ENCODE peak calls at places on chromosomes 13 and 19, in seven cellular contexts. One of them, this sample, is unnamed.
A peak's percentile ranks its signal among the peaks of the same experiment; 100 is the strongest.

GRCh38 chr13:113648218-113648615 is 9.8 kb downstream of the ATP4B start:
- DNase-seq in fibroblast of mammary gland: no peak
- DNase-seq in tibial artery: peak; percentile 62
- DNase-seq in Caco-2: no peak
- DNase-seq in CD8-positive, alpha-beta T cell: no peak
- DNase-seq in thoracic aorta: no peak
- DNase-seq in stomach: peak; percentile 25
- DNase-seq in this sample: no peak

GRCh38 chr19:39310558-39311311 is 9.9 kb downstream of the LRFN1 start:
- DNase-seq in fibroblast of mammary gland: no peak
- DNase-seq in tibial artery: no peak
- DNase-seq in Caco-2: peak; percentile 51
- DNase-seq in CD8-positive, alpha-beta T cell: no peak
- DNase-seq in thoracic aorta: no peak
- DNase-seq in stomach: no peak
- DNase-seq in this sample: no peak

GRCh38 chr13:24274452-24274971 is 34.9 kb upstream of the C1QTNF9 start:
- DNase-seq in fibroblast of mammary gland: no peak
- DNase-seq in tibial artery: no peak
- DNase-seq in Caco-2: no peak
- DNase-seq in CD8-positive, alpha-beta T cell: peak; percentile 40
- DNase-seq in thoracic aorta: no peak
- DNase-seq in stomach: peak; percentile 40
- DNase-seq in this sample: no peak

GRCh38 chr19:8445488-8446001 is 770 bp downstream of the HNRNPM start:
- DNase-seq in fibroblast of mammary gland: no peak
- DNase-seq in tibial artery: peak; percentile 82
- DNase-seq in Caco-2: peak; percentile 50
- DNase-seq in CD8-positive, alpha-beta T cell: peak; percentile 25
- DNase-seq in thoracic aorta: no peak
- DNase-seq in stomach: peak; percentile 67
- DNase-seq in this sample: no peak

GRCh38 chr19:15702590-15702930 is 25.3 kb upstream of the OR10H2 start:
- DNase-seq in fibroblast of mammary gland: peak; percentile 38
- DNase-seq in tibial artery: peak; percentile 77
- DNase-seq in Caco-2: peak; percentile 35
- DNase-seq in CD8-positive, alpha-beta T cell: no peak
- DNase-seq in thoracic aorta: no peak
- DNase-seq in stomach: peak; percentile 64
- DNase-seq in this sample: peak; percentile 82

GRCh38 chr19:4367781-4368127 is 24.4 kb downstream of the MPND start:
- DNase-seq in fibroblast of mammary gland: no peak
- DNase-seq in tibial artery: peak; percentile 58
- DNase-seq in Caco-2: no peak
- DNase-seq in CD8-positive, alpha-beta T cell: no peak
- DNase-seq in thoracic aorta: no peak
- DNase-seq in stomach: no peak
- DNase-seq in this sample: no peak

GRCh38 chr19:38978315-38978689 is 2.8 kb upstream of the FBXO17 start:
- DNase-seq in fibroblast of mammary gland: no peak
- DNase-seq in tibial artery: no peak
- DNase-seq in Caco-2: no peak
- DNase-seq in CD8-positive, alpha-beta T cell: no peak
- DNase-seq in thoracic aorta: no peak
- DNase-seq in stomach: no peak
- DNase-seq in this sample: no peak

GRCh38 chr19:14699641-14700040 is 9.8 kb downstream of the ZNF333 start:
- DNase-seq in fibroblast of mammary gland: no peak
- DNase-seq in tibial artery: no peak
- DNase-seq in Caco-2: no peak
- DNase-seq in CD8-positive, alpha-beta T cell: no peak
- DNase-seq in thoracic aorta: no peak
- DNase-seq in stomach: no peak
- DNase-seq in this sample: no peak

GRCh38 chr19:58261600-58261967 is 17.2 kb upstream of the ZNF8 start:
- DNase-seq in fibroblast of mammary gland: no peak
- DNase-seq in tibial artery: no peak
- DNase-seq in Caco-2: no peak
- DNase-seq in CD8-positive, alpha-beta T cell: no peak
- DNase-seq in thoracic aorta: no peak
- DNase-seq in stomach: no peak
- DNase-seq in this sample: no peak

GRCh38 chr19:42693760-42694350 is 46.4 kb downstream of the PSG3 start:
- DNase-seq in fibroblast of mammary gland: peak; percentile 46
- DNase-seq in tibial artery: no peak
- DNase-seq in Caco-2: peak; percentile 69
- DNase-seq in CD8-positive, alpha-beta T cell: no peak
- DNase-seq in thoracic aorta: no peak
- DNase-seq in stomach: no peak
- DNase-seq in this sample: peak; percentile 5

GRCh38 chr13:20814224-20814910 is 40.6 kb upstream of the EEF1AKMT1 start:
- DNase-seq in fibroblast of mammary gland: peak; percentile 96
- DNase-seq in tibial artery: peak; percentile 96
- DNase-seq in Caco-2: no peak
- DNase-seq in CD8-positive, alpha-beta T cell: no peak
- DNase-seq in thoracic aorta: peak; percentile 69
- DNase-seq in stomach: peak; percentile 74
- DNase-seq in this sample: no peak

GRCh38 chr13:103349664-103350063 is 283.4 kb upstream of the SLC10A2 start:
- DNase-seq in fibroblast of mammary gland: no peak
- DNase-seq in tibial artery: no peak
- DNase-seq in Caco-2: no peak
- DNase-seq in CD8-positive, alpha-beta T cell: no peak
- DNase-seq in thoracic aorta: no peak
- DNase-seq in stomach: no peak
- DNase-seq in this sample: no peak

GRCh38 chr13:80939581-80939980 is 598.7 kb upstream of the SPRY2 start:
- DNase-seq in fibroblast of mammary gland: no peak
- DNase-seq in tibial artery: no peak
- DNase-seq in Caco-2: peak; percentile 18
- DNase-seq in CD8-positive, alpha-beta T cell: no peak
- DNase-seq in thoracic aorta: no peak
- DNase-seq in stomach: no peak
- DNase-seq in this sample: no peak

GRCh38 chr19:11268783-11269267 is 6.5 kb upstream of the DOCK6 start:
- DNase-seq in fibroblast of mammary gland: peak; percentile 78
- DNase-seq in tibial artery: no peak
- DNase-seq in Caco-2: no peak
- DNase-seq in CD8-positive, alpha-beta T cell: no peak
- DNase-seq in thoracic aorta: no peak
- DNase-seq in stomach: peak; percentile 53
- DNase-seq in this sample: no peak

GRCh38 chr13:111115051-111115840 is at the start of gene ARHGEF7:
- DNase-seq in fibroblast of mammary gland: no peak
- DNase-seq in tibial artery: peak; percentile 74
- DNase-seq in Caco-2: peak; percentile 19
- DNase-seq in CD8-positive, alpha-beta T cell: no peak
- DNase-seq in thoracic aorta: no peak
- DNase-seq in stomach: no peak
- DNase-seq in this sample: no peak

GRCh38 chr13:43203781-43204180 is 180.4 kb downstream of the DNAJC15 start:
- DNase-seq in fibroblast of mammary gland: peak; percentile 32
- DNase-seq in tibial artery: no peak
- DNase-seq in Caco-2: no peak
- DNase-seq in CD8-positive, alpha-beta T cell: no peak
- DNase-seq in thoracic aorta: no peak
- DNase-seq in stomach: no peak
- DNase-seq in this sample: no peak

GRCh38 chr19:19745496-19746285 is 12.8 kb upstream of the ZNF14 start:
- DNase-seq in fibroblast of mammary gland: no peak
- DNase-seq in tibial artery: no peak
- DNase-seq in Caco-2: no peak
- DNase-seq in CD8-positive, alpha-beta T cell: no peak
- DNase-seq in thoracic aorta: no peak
- DNase-seq in stomach: no peak
- DNase-seq in this sample: no peak

GRCh38 chr19:16319466-16319865 is 5.2 kb upstream of the KLF2 start:
- DNase-seq in fibroblast of mammary gland: no peak
- DNase-seq in tibial artery: no peak
- DNase-seq in Caco-2: no peak
- DNase-seq in CD8-positive, alpha-beta T cell: no peak
- DNase-seq in thoracic aorta: no peak
- DNase-seq in stomach: no peak
- DNase-seq in this sample: no peak

GRCh38 chr19:17775245-17775927 is 19.6 kb upstream of the B3GNT3 start:
- DNase-seq in fibroblast of mammary gland: peak; percentile 47
- DNase-seq in tibial artery: no peak
- DNase-seq in Caco-2: peak; percentile 64
- DNase-seq in CD8-positive, alpha-beta T cell: no peak
- DNase-seq in thoracic aorta: no peak
- DNase-seq in stomach: peak; percentile 42
- DNase-seq in this sample: no peak

GRCh38 chr19:10567696-10568443 is 909 bp downstream of the CDKN2D start:
- DNase-seq in fibroblast of mammary gland: no peak
- DNase-seq in tibial artery: no peak
- DNase-seq in Caco-2: no peak
- DNase-seq in CD8-positive, alpha-beta T cell: no peak
- DNase-seq in thoracic aorta: no peak
- DNase-seq in stomach: no peak
- DNase-seq in this sample: no peak

GRCh38 chr13:28705734-28706133 is 13.0 kb downstream of the SLC46A3 start:
- DNase-seq in fibroblast of mammary gland: peak; percentile 62
- DNase-seq in tibial artery: no peak
- DNase-seq in Caco-2: no peak
- DNase-seq in CD8-positive, alpha-beta T cell: no peak
- DNase-seq in thoracic aorta: no peak
- DNase-seq in stomach: no peak
- DNase-seq in this sample: no peak

GRCh38 chr19:53537523-53538377 is at the start of gene ZNF331:
- DNase-seq in fibroblast of mammary gland: peak; percentile 85
- DNase-seq in tibial artery: peak; percentile 93
- DNase-seq in Caco-2: peak; percentile 86
- DNase-seq in CD8-positive, alpha-beta T cell: peak; percentile 80
- DNase-seq in thoracic aorta: peak; percentile 33
- DNase-seq in stomach: peak; percentile 83
- DNase-seq in this sample: peak; percentile 64

GRCh38 chr19:1780272-1780957 is 27.1 kb downstream of the ONECUT3 start:
- DNase-seq in fibroblast of mammary gland: peak; percentile 36
- DNase-seq in tibial artery: no peak
- DNase-seq in Caco-2: no peak
- DNase-seq in CD8-positive, alpha-beta T cell: no peak
- DNase-seq in thoracic aorta: no peak
- DNase-seq in stomach: no peak
- DNase-seq in this sample: no peak

GRCh38 chr13:74145249-74145970 is 11.2 kb upstream of the KLF12 start:
- DNase-seq in fibroblast of mammary gland: peak; percentile 49
- DNase-seq in tibial artery: no peak
- DNase-seq in Caco-2: no peak
- DNase-seq in CD8-positive, alpha-beta T cell: no peak
- DNase-seq in thoracic aorta: no peak
- DNase-seq in stomach: no peak
- DNase-seq in this sample: no peak

GRCh38 chr13:80055804-80056203 is 285.1 kb downstream of the SPRY2 start:
- DNase-seq in fibroblast of mammary gland: no peak
- DNase-seq in tibial artery: no peak
- DNase-seq in Caco-2: no peak
- DNase-seq in CD8-positive, alpha-beta T cell: no peak
- DNase-seq in thoracic aorta: no peak
- DNase-seq in stomach: no peak
- DNase-seq in this sample: no peak

GRCh38 chr13:82634946-82635345 is 1247.3 kb downstream of the SLITRK1 start:
- DNase-seq in fibroblast of mammary gland: peak; percentile 19
- DNase-seq in tibial artery: no peak
- DNase-seq in Caco-2: no peak
- DNase-seq in CD8-positive, alpha-beta T cell: no peak
- DNase-seq in thoracic aorta: no peak
- DNase-seq in stomach: no peak
- DNase-seq in this sample: no peak

GRCh38 chr13:107866666-107867623 is 348.4 kb downstream of the LIG4 start:
- DNase-seq in fibroblast of mammary gland: peak; percentile 20
- DNase-seq in tibial artery: no peak
- DNase-seq in Caco-2: no peak
- DNase-seq in CD8-positive, alpha-beta T cell: no peak
- DNase-seq in thoracic aorta: no peak
- DNase-seq in stomach: no peak
- DNase-seq in this sample: no peak
- H3K4me3 ChIP-seq in fibroblast of mammary gland: peak overlapping the region; percentile 39
- H3K4me3 ChIP-seq in tibial artery: peak overlapping the region; percentile 44
- H3K4me3 ChIP-seq in Caco-2: no peak overlapping the region
- H3K4me3 ChIP-seq in CD8-positive, alpha-beta T cell: no peak overlapping the region
- H3K4me3 ChIP-seq in thoracic aorta: peak overlapping the region; percentile 66
- H3K4me3 ChIP-seq in stomach: peak overlapping the region; percentile 52
- H3K4me3 ChIP-seq in this sample: no peak overlapping the region

GRCh38 chr19:40578442-40578908 is 1.8 kb downstream of the SHKBP1 start:
- DNase-seq in fibroblast of mammary gland: peak; percentile 40
- DNase-seq in tibial artery: no peak
- DNase-seq in Caco-2: peak; percentile 54
- DNase-seq in CD8-positive, alpha-beta T cell: no peak
- DNase-seq in thoracic aorta: no peak
- DNase-seq in stomach: no peak
- DNase-seq in this sample: no peak

GRCh38 chr19:40576181-40576584 is 490 bp upstream of the SHKBP1 start:
- DNase-seq in fibroblast of mammary gland: no peak
- DNase-seq in tibial artery: no peak
- DNase-seq in Caco-2: no peak
- DNase-seq in CD8-positive, alpha-beta T cell: no peak
- DNase-seq in thoracic aorta: no peak
- DNase-seq in stomach: no peak
- DNase-seq in this sample: no peak

GRCh38 chr19:40575326-40575725 is 1.3 kb upstream of the SHKBP1 start:
- DNase-seq in fibroblast of mammary gland: no peak
- DNase-seq in tibial artery: no peak
- DNase-seq in Caco-2: no peak
- DNase-seq in CD8-positive, alpha-beta T cell: no peak
- DNase-seq in thoracic aorta: no peak
- DNase-seq in stomach: no peak
- DNase-seq in this sample: no peak

GRCh38 chr19:40580619-40581018 is 3.9 kb downstream of the SHKBP1 start:
- DNase-seq in fibroblast of mammary gland: no peak
- DNase-seq in tibial artery: no peak
- DNase-seq in Caco-2: no peak
- DNase-seq in CD8-positive, alpha-beta T cell: no peak
- DNase-seq in thoracic aorta: no peak
- DNase-seq in stomach: no peak
- DNase-seq in this sample: no peak

GRCh38 chr19:40576585-40577451 is at the start of gene SHKBP1:
- DNase-seq in fibroblast of mammary gland: peak; percentile 94
- DNase-seq in tibial artery: peak; percentile 97
- DNase-seq in Caco-2: peak; percentile 96
- DNase-seq in CD8-positive, alpha-beta T cell: peak; percentile 92
- DNase-seq in thoracic aorta: peak; percentile 78
- DNase-seq in stomach: peak; percentile 95
- DNase-seq in this sample: peak; percentile 94
- H3K4me3 ChIP-seq in fibroblast of mammary gland: peak within 1 kb of the TSS; percentile 89
- H3K4me3 ChIP-seq in tibial artery: peak within 1 kb of the TSS; percentile 78
- H3K4me3 ChIP-seq in Caco-2: peak within 1 kb of the TSS; percentile 46
- H3K4me3 ChIP-seq in CD8-positive, alpha-beta T cell: peak within 1 kb of the TSS; percentile 72
- H3K4me3 ChIP-seq in thoracic aorta: peak within 1 kb of the TSS; percentile 98
- H3K4me3 ChIP-seq in stomach: peak within 1 kb of the TSS; percentile 93
- H3K4me3 ChIP-seq in this sample: peak within 1 kb of the TSS; percentile 85

GRCh38 chr19:35776102-35776788 is 881 bp downstream of the ARHGAP33 start:
- DNase-seq in fibroblast of mammary gland: no peak
- DNase-seq in tibial artery: peak; percentile 63
- DNase-seq in Caco-2: no peak
- DNase-seq in CD8-positive, alpha-beta T cell: no peak
- DNase-seq in thoracic aorta: no peak
- DNase-seq in stomach: no peak
- DNase-seq in this sample: no peak
- H3K4me3 ChIP-seq in fibroblast of mammary gland: peak overlapping the region; percentile 66
- H3K4me3 ChIP-seq in tibial artery: peak overlapping the region; percentile 93
- H3K4me3 ChIP-seq in Caco-2: peak overlapping the region; percentile 82
- H3K4me3 ChIP-seq in CD8-positive, alpha-beta T cell: peak overlapping the region; percentile 54
- H3K4me3 ChIP-seq in thoracic aorta: peak overlapping the region; percentile 94
- H3K4me3 ChIP-seq in stomach: peak overlapping the region; percentile 99
- H3K4me3 ChIP-seq in this sample: peak overlapping the region; percentile 76

GRCh38 chr19:5680083-5680436 is 256 bp downstream of the MICOS13 start:
- DNase-seq in fibroblast of mammary gland: peak; percentile 34
- DNase-seq in tibial artery: peak; percentile 80
- DNase-seq in Caco-2: no peak
- DNase-seq in CD8-positive, alpha-beta T cell: no peak
- DNase-seq in thoracic aorta: no peak
- DNase-seq in stomach: no peak
- DNase-seq in this sample: no peak
- H3K4me3 ChIP-seq in fibroblast of mammary gland: peak overlapping the region; percentile 98
- H3K4me3 ChIP-seq in tibial artery: peak overlapping the region; percentile 72
- H3K4me3 ChIP-seq in Caco-2: peak overlapping the region; percentile 91
- H3K4me3 ChIP-seq in CD8-positive, alpha-beta T cell: peak overlapping the region; percentile 96
- H3K4me3 ChIP-seq in thoracic aorta: peak overlapping the region; percentile 98
- H3K4me3 ChIP-seq in stomach: peak overlapping the region; percentile 83
- H3K4me3 ChIP-seq in this sample: peak overlapping the region; percentile 97